ENCODE peak calls at places on chromosomes 6 and 20, in four cellular contexts. Y is GM23338, Q is HCT116, A is A549. J is an unnamed sample.

GRCh38 chr20:35547319-35547718 is 5.4 kb downstream of the ERGIC3 start:
- DNase-seq in Y (no peak), A (no peak), Q (no peak), J (no peak)

GRCh38 chr6:33589723-33590530 is 9.9 kb upstream of the BAK1 start:
- DNase-seq in Y (peak; percentile 88), A (peak; percentile 68), Q (peak; percentile 87), J (no peak)

GRCh38 chr6:30568245-30568644 is 3.0 kb upstream of the ABCF1 start:
- DNase-seq in A (no peak), Q (no peak), Y (no peak), J (no peak)

GRCh38 chr20:61353261-61353995 is 101.4 kb downstream of the CDH4 start:
- DNase-seq in A (no peak), Y (no peak), Q (no peak), J (no peak)

GRCh38 chr6:156854466-156855161 is 77.4 kb downstream of the ARID1B start:
- DNase-seq in A (no peak), Q (no peak), Y (no peak), J (no peak)

GRCh38 chr20:59001449-59002171 is 5.4 kb downstream of the CTSZ start:
- DNase-seq in Y (no peak), Q (no peak), A (no peak), J (no peak)

GRCh38 chr6:52672422-52673025 is 1.6 kb downstream of the TMEM14A start:
- DNase-seq in Q (peak; percentile 52), A (peak; percentile 19), Y (no peak), J (no peak)

GRCh38 chr6:42113929-42114636 is 28.3 kb downstream of the C6orf132 start:
- DNase-seq in A (no peak), Y (no peak), Q (peak; percentile 75), J (no peak)

GRCh38 chr6:33073431-33073871 is at the start of gene HLA-DPA1:
- DNase-seq in Y (peak; percentile 71), A (peak; percentile 8), Q (peak; percentile 8), J (no peak)

GRCh38 chr6:100740439-100740838 is 140.7 kb downstream of the ASCC3 start:
- DNase-seq in Y (no peak), A (no peak), Q (no peak), J (no peak)
- H3K4me3 ChIP-seq in Y (no peak overlapping the region), A (no peak overlapping the region), Q (no peak overlapping the region), J (no peak overlapping the region)

GRCh38 chr20:60352017-60352416 is 393.8 kb downstream of the CDH26 start:
- DNase-seq in Y (no peak), Q (no peak), A (no peak), J (no peak)

GRCh38 chr20:60354181-60354580 is 396.0 kb downstream of the CDH26 start:
- DNase-seq in A (no peak), Q (no peak), Y (no peak), J (no peak)

GRCh38 chr20:60345106-60345505 is 386.9 kb downstream of the CDH26 start:
- DNase-seq in Q (no peak), A (no peak), Y (peak; percentile 13), J (no peak)

GRCh38 chr20:60352580-60352979 is 394.4 kb downstream of the CDH26 start:
- DNase-seq in Y (no peak), A (no peak), Q (no peak), J (no peak)

DNA sequence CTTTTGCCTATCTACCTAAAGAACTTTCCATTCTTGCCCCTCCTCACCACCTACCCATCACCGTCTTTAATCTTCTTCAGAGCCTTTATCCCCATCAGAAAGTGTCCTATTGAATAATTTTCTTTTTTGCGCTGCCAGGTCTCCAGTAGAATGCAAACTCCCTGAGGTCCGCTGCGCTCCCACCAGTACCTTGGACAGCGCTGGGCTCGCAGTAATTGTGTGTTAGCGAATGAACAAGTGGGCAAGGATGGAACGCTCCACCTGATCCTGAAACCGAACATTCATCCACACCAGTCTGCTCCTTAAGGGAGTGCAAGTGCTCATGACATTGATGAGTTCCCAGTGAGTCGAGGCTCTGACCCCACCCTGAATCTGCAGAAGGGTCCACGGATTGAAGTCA is 391.2 kb downstream of the CDH26 start:
- DNase-seq in A (no peak), Q (no peak), Y (no peak), J (no peak)
- TF ChIP-seq REST in A (peak; percentile 76), Q (peak; percentile 9), Y (peak; percentile 69), J (peak; percentile 92)

GRCh38 chr20:31738729-31739549 is at the start of gene TPX2:
- DNase-seq in Q (peak; percentile 93), A (peak; percentile 99), Y (peak; percentile 100), J (peak; percentile 98)

GRCh38 chr20:31739550-31739863 is 417 bp downstream of the TPX2 start:
- DNase-seq in Q (no peak), A (no peak), Y (no peak), J (no peak)

GRCh38 chr20:31740656-31741323 is 1.7 kb downstream of the TPX2 start:
- DNase-seq in A (no peak), Q (no peak), Y (no peak), J (no peak)

GRCh38 chr20:31740208-31740607 is 1.1 kb downstream of the TPX2 start:
- DNase-seq in Q (no peak), Y (no peak), A (no peak), J (peak; percentile 49)
- H3K27ac ChIP-seq in Q (peak overlapping the region; percentile 85), Y (no peak overlapping the region), A (peak overlapping the region; percentile 84), J (peak overlapping the region; percentile 82)

GRCh38 chr20:3902041-3902440 is 12.9 kb downstream of the PANK2 start:
- DNase-seq in A (no peak), Q (no peak), Y (no peak), J (no peak)
- H3K4me3 ChIP-seq in A (no peak overlapping the region), Q (no peak overlapping the region), Y (no peak overlapping the region), J (peak overlapping the region; percentile 11)

GRCh38 chr20:38833154-38833856 is 27.8 kb downstream of the PPP1R16B start:
- DNase-seq in Y (no peak), A (no peak), Q (no peak), J (no peak)
- TF ChIP-seq REST in Y (no peak), A (no peak), Q (no peak), J (no peak)

GRCh38 chr20:53161473-53161872 is 189.3 kb downstream of the TSHZ2 start:
- DNase-seq in Y (no peak), A (no peak), Q (no peak), J (no peak)
- H3K27ac ChIP-seq in Y (no peak overlapping the region), A (no peak overlapping the region), Q (no peak overlapping the region), J (no peak overlapping the region)

GRCh38 chr20:21102252-21102609 is 3.9 kb downstream of the LINC00237 start:
- DNase-seq in Y (peak; percentile 59), A (no peak), Q (no peak), J (no peak)
- H3K4me3 ChIP-seq in Y (peak overlapping the region; percentile 67), A (peak overlapping the region; percentile 27), Q (no peak overlapping the region), J (no peak overlapping the region)

DNA sequence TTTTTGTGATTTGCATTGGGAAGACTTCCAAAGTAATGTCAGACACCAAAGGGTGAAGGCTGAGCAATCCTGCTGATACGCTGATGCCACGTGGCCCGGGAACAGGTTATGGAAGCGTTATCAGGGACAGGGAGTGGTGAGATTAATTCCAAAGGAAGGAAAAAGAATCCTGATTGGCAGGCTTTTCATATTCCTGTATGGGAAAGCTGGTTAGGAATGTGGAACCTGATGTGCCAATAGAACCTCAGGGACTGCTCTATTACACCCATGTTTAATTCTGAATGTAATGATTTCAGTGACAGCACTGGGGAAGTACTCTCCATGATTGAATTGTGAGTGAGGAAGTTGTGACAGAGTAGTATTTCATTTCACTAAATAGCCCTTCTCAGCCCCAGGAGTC is 49.5 kb downstream of the F13A1 start:
- DNase-seq in Y (no peak), A (no peak), Q (no peak), J (no peak)
- TF ChIP-seq REST in Y (no peak), A (no peak), Q (no peak), J (no peak)

DNA sequence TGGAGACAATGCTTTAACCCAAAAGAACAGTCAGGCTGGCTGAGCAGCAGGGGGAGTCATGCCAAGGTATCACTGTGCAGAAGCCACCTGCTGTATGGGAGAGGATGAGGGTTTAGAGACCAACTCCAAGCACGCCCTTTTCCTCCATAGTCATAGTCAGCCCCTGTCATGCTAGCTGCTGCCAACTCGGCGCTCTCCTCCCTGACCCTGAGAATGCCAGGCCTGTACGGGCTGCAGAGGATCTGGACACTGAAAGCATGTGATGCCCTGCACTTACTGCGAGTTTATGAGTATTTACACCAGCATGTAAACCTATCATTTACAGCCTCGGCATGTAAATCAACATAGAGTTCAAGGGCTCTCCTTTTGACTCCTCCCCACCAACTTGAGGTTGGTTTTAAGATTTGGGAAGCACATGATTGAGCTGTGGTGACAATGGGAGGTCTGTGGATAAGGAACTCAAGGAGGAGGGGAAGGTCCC is 11.7 kb upstream of the SCUBE3 start:
- DNase-seq in A (no peak), Q (no peak), Y (peak; percentile 38), J (no peak)
- H3K27ac ChIP-seq in A (no peak overlapping the region), Q (no peak overlapping the region), Y (no peak overlapping the region), J (no peak overlapping the region)

J was measured in HL-60.